ENCODE peak calls at places on chromosomes 16 and 17, in nine cellular contexts. M is WERI-Rb-1, G is endothelial cell of umbilical vein, E is GM12878, A is spleen, O is upper lobe of left lung, Z is HCT116, K is IMR-90, S is GM23338. B is an unnamed sample. For H3K36me3, the result is how much of the 10 kb centered on the place peaks cover.

GRCh38 chr17:73729101-73729500 is 84.9 kb upstream of the SDK2 start:
- DNase-seq in Z (no peak), E (no peak), A (no peak), K (no peak), G (no peak), O (no peak), M (no peak), S (no peak), B (no peak)

GRCh38 chr17:17938388-17939107 is 33.7 kb downstream of the TOM1L2 start:
- DNase-seq in Z (no peak), G (no peak), M (no peak), E (no peak), A (no peak), K (no peak), S (no peak), O (no peak), B (peak)

GRCh38 chr17:80647746-80648145 is 103.1 kb downstream of the RPTOR start:
- DNase-seq in O (no peak), E (no peak), K (peak), A (no peak), M (no peak), Z (no peak), S (no peak), G (no peak), B (no peak)

GRCh38 chr17:60665602-60666001 is 12.0 kb upstream of the BCAS3 start:
- DNase-seq in K (no peak), G (no peak), E (no peak), M (no peak), O (no peak), S (no peak), A (no peak), Z (no peak), B (no peak)

GRCh38 chr17:48718781-48719641 is 3.3 kb downstream of the PRAC1 start:
- DNase-seq in M (no peak), K (no peak), Z (no peak), G (no peak), E (no peak), S (peak), O (peak), A (no peak), B (no peak)

GRCh38 chr17:68238488-68238887 is 9.4 kb upstream of the AMZ2 start:
- DNase-seq in M (no peak), G (no peak), O (no peak), E (no peak), Z (no peak), S (no peak), A (no peak), K (no peak), B (no peak)

GRCh38 chr16:89020925-89021595 is 44.1 kb upstream of the CBFA2T3 start:
- DNase-seq in Z (no peak), M (no peak), G (no peak), E (no peak), O (no peak), K (no peak), A (peak), S (no peak), B (no peak)

GRCh38 chr16:48441106-48441505 is 55.9 kb upstream of the SIAH1 start:
- DNase-seq in E (no peak), Z (no peak), M (no peak), S (no peak), A (no peak), K (no peak), O (no peak), G (no peak), B (no peak)

GRCh38 chr17:34579017-34579946 is at the start of gene TMEM132E:
- DNase-seq in A (no peak), M (peak), K (peak), O (peak), G (peak), S (peak), E (no peak), Z (no peak), B (no peak)

GRCh38 chr16:74667215-74667765 is 613 bp upstream of the RFWD3 start:
- DNase-seq in Z (no peak), A (peak), O (peak), E (no peak), M (no peak), K (peak), G (peak), S (peak), B (no peak)

GRCh38 chr16:17432902-17433576 is 37.7 kb downstream of the XYLT1 start:
- DNase-seq in E (no peak), A (no peak), Z (no peak), M (no peak), O (no peak), K (peak), G (no peak), S (no peak), B (no peak)

GRCh38 chr17:48643697-48644012 is 17.5 kb upstream of the HOXB9 start:
- DNase-seq in G (no peak), E (no peak), Z (no peak), S (no peak), O (no peak), K (no peak), M (no peak), A (no peak), B (no peak)

GRCh38 chr16:56632160-56632847 is at the start of gene MT1M:
- DNase-seq in K (no peak), E (no peak), S (peak), Z (no peak), O (peak), G (no peak), M (no peak), A (no peak), B (no peak)

GRCh38 chr16:14302031-14302398 is 230.9 kb downstream of the MRTFB start:
- DNase-seq in O (peak), A (no peak), K (peak), Z (no peak), G (peak), S (peak), M (peak), E (no peak), B (peak)

GRCh38 chr16:66228791-66229190 is 137.7 kb upstream of the CDH5 start:
- DNase-seq in A (no peak), M (no peak), E (no peak), G (no peak), K (peak), S (no peak), Z (no peak), O (no peak), B (no peak)

GRCh38 chr17:69405096-69405495 is 9.4 kb upstream of the MAP2K6 start:
- DNase-seq in G (no peak), E (no peak), K (no peak), S (no peak), O (no peak), A (no peak), M (no peak), Z (no peak), B (no peak)

GRCh38 chr17:32831223-32831622 is 45.7 kb downstream of the MYO1D start:
- DNase-seq in G (no peak), A (no peak), M (no peak), Z (no peak), O (no peak), E (no peak), S (no peak), K (no peak), B (no peak)

GRCh38 chr16:87723224-87723619 is 42.6 kb downstream of the KLHDC4 start:
- DNase-seq in M (peak), O (no peak), E (peak), A (peak), Z (no peak), K (peak), S (no peak), G (peak), B (peak)

DNA sequence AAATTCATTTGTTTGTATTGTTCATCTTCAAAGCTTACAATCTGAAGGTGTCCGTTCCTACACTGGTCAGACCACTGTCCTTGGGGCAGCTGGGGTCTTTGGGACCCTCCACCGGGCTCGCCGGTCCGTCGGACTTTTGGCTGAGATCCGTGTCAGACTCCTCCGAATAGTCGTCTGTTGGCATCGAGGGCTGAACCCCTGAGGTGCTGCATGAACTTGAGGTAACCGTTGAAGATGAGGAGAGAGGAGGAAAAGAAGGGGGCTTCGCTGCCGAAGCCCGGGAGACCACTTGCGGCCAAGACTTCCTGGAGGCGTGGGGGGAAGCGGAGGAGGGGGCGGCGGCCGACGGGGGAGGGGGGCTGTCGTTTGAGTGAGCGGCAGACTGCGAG is 260.8 kb downstream of the ZFHX3 start:
- DNase-seq in K (no peak), G (no peak), E (no peak), Z (no peak), S (no peak), M (no peak), A (peak), O (no peak), B (no peak)
- H3K4me3 ChIP-seq in K (peak), G (peak), E (peak), Z (no peak), S (peak), M (no peak), A (peak), O (peak), B (peak)

GRCh38 chr17:82100502-82101298 is 2.7 kb upstream of the FASN start:
- DNase-seq in S (no peak), K (no peak), M (peak), G (no peak), E (no peak), A (no peak), Z (no peak), O (peak), B (no peak)

GRCh38 chr17:82101767-82102679 is 4.0 kb upstream of the FASN start:
- DNase-seq in E (no peak), G (no peak), A (no peak), M (peak), Z (no peak), O (peak), S (no peak), K (no peak), B (no peak)

GRCh38 chr17:82103588-82104451 is 5.8 kb upstream of the FASN start:
- DNase-seq in M (peak), A (no peak), S (peak), Z (no peak), E (no peak), K (no peak), O (peak), G (no peak), B (peak)

GRCh38 chr17:82098939-82099765 is 1.1 kb upstream of the FASN start:
- DNase-seq in Z (no peak), G (no peak), A (peak), E (no peak), K (no peak), S (peak), O (no peak), M (peak), B (no peak)

GRCh38 chr17:82101301-82101715 is 3.3 kb upstream of the FASN start:
- DNase-seq in O (peak), G (no peak), E (no peak), Z (no peak), A (no peak), K (no peak), M (peak), S (no peak), B (no peak)
- TF ChIP-seq CTCF in O (no peak), G (no peak), E (no peak), Z (no peak), A (no peak), K (no peak), M (no peak), S (no peak), B (no peak)

GRCh38 chr16:8912793-8913192 is 30.6 kb downstream of the LITAFD start:
- DNase-seq in Z (no peak), A (no peak), S (no peak), G (no peak), O (no peak), E (no peak), M (no peak), K (no peak), B (no peak)
- H3K36me3 ChIP-seq in Z (under half), A (half or more), S (under half), G (under half), O (half or more), E (half or more), M (half or more), K (under half), B (under half)

GRCh38 chr17:66466933-66467367 is 164.5 kb downstream of the PRKCA start:
- DNase-seq in K (peak), Z (peak), S (peak), E (no peak), O (no peak), M (no peak), G (peak), A (no peak), B (peak)
- H3K4me3 ChIP-seq in K (peak), Z (peak), S (no peak), E (no peak), O (no peak), M (no peak), G (peak), A (no peak), B (no peak)

GRCh38 chr16:78556421-78556820 is 457.0 kb downstream of the WWOX start:
- DNase-seq in M (no peak), Z (no peak), A (no peak), S (no peak), E (no peak), O (peak), G (no peak), K (no peak), B (no peak)

GRCh38 chr16:78551487-78552085 is 452.1 kb downstream of the WWOX start:
- DNase-seq in A (no peak), G (no peak), M (no peak), E (no peak), K (no peak), S (peak), Z (no peak), O (peak), B (no peak)

DNA sequence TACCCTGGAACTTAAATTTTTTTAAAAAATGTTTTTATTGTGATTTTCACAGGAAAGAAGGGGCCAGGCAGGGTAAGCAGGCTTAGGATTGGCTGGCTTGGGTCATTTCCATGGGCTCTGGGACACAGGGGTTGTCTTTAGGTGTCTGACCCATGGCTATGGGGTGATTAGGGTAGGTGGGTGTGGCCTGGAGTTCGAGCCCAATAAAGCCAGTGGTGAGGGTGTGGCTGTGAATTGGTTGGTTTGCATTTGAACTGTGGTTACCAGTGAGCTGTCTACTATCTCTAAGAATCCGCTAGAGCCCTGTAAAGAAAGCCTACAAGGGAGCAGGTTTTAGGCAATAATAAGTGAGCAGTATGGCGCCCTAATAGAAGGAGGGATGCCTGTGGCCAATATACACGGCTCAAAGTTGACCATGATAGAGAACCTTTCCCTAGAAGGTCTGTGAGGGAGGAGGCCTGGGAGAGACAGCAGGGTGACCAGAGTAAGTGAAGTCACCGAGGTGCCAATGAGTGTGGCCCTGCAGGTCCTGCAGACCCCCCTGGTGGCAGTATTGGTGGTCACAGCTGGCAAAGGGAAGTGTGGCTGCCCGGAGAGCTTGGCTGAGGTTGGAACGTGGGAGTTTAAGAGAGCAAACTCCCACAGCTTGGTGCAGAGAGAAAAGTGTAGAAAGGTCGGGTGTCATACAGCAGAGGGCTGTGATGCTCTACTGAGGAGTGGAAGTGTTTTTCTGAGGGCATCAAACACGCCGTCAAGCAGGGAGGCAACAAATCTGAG is 454.0 kb downstream of the WWOX start:
- DNase-seq in S (peak), K (no peak), E (no peak), M (no peak), O (no peak), A (no peak), Z (no peak), G (no peak), B (no peak)
- TF ChIP-seq CTCF in S (peak), K (no peak), E (peak), M (peak), O (no peak), A (no peak), Z (no peak), G (no peak), B (no peak)

GRCh38 chr17:39782980-39783379 is 45.2 kb downstream of the GRB7 start:
- DNase-seq in K (no peak), M (no peak), Z (no peak), G (no peak), O (no peak), E (no peak), S (no peak), A (no peak), B (peak)
- H3K36me3 ChIP-seq in K (under half), M (under half), Z (under half), G (under half), O (under half), E (under half), S (under half), A (under half), B (under half)

DNA sequence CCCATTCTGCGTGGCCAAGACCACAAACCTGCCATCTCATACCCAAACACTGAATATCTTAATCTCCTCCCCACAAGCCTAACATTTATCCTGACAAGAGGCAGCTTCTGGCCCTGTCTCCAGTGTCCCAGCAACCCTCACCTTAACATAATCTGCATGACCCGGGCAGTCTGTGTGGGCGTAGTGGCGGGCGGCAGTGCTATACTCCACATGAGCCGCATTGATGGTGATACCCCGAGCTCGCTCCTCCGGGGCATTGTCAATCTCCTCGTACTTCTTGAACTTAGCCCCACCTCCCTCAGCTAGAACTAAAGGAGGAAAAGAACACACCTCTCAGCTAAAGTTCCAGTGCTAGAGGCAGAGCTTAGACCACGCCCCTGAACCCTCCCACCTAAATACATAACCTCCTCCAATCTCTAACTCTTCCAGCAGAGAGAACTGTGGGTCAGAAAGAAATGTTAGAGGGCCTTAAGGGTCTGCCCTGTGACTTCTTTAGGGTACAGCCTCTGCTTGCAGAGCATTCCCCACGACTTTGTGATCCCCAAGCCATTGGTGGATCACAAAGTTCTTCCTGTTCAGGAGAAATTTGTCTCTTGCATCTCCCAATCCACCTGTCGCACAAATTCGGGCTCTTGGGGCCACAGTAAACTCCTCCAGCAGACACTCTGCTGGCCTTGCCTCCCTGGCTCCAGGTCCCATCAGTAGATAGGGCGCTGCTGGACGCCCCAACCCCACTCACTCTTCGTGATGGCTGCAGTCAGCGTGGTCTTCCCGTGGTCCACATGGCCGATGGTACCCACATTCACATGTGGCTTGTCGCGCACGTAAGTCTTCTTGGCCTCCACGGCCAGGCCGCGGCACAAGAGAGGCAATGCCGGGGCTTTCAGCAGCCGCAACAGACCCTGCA is 722 bp downstream of the TUFM start:
- DNase-seq in O (no peak), A (no peak), Z (peak), M (no peak), G (peak), E (no peak), S (peak), K (peak), B (peak)
- H3K4me3 ChIP-seq in O (peak), A (peak), Z (peak), M (peak), G (peak), E (peak), S (peak), K (peak), B (peak)